ENCODE peak calls at places on chromosomes 11 and 22, in eight cellular contexts. Z, S, M, I, D, Y, L and F are unnamed samples.
A peak's percentile ranks its signal among the peaks of the same experiment; 100 is the strongest.

GRCh38 chr11:72641900-72642814 is 32.1 kb downstream of the PDE2A start:
- DNase-seq in Z (peak; percentile 40), S (peak; percentile 56), M (no peak), I (peak; percentile 51), D (no peak), Y (peak; percentile 56), L (peak; percentile 75), F (peak; percentile 12)

GRCh38 chr11:77619576-77620198 is 17.9 kb downstream of the CLNS1A start:
- DNase-seq in Z (peak; percentile 92), S (peak; percentile 58), M (peak; percentile 44), I (peak; percentile 79), D (peak; percentile 67), Y (peak; percentile 92), L (peak; percentile 80), F (peak; percentile 49)

GRCh38 chr11:90148900-90149299 is 14.4 kb downstream of the NAALAD2 start:
- DNase-seq in Z (peak; percentile 16), S (peak; percentile 10), M (no peak), I (no peak), D (no peak), Y (no peak), L (no peak), F (no peak)

GRCh38 chr11:71444811-71445210 is 3.4 kb downstream of the DHCR7 start:
- DNase-seq in Z (no peak), S (no peak), M (no peak), I (no peak), D (no peak), Y (no peak), L (no peak), F (no peak)

GRCh38 chr22:20582520-20583361 is 75.3 kb downstream of the MED15 start:
- DNase-seq in Z (no peak), S (no peak), M (no peak), I (no peak), D (no peak), Y (no peak), L (no peak), F (no peak)

GRCh38 chr11:79077684-79078379 is 363.0 kb downstream of the TENM4 start:
- DNase-seq in Z (no peak), S (no peak), M (no peak), I (no peak), D (no peak), Y (no peak), L (no peak), F (no peak)

GRCh38 chr11:20066783-20067156 is 93.5 kb downstream of the DBX1 start:
- DNase-seq in Z (no peak), S (no peak), M (peak; percentile 2), I (no peak), D (no peak), Y (peak; percentile 48), L (no peak), F (no peak)

GRCh38 chr22:42307806-42308563 is 37.5 kb upstream of the TCF20 start:
- DNase-seq in Z (no peak), S (no peak), M (no peak), I (no peak), D (no peak), Y (no peak), L (no peak), F (no peak)

GRCh38 chr11:116731097-116731761 is 41.6 kb downstream of the BUD13 start:
- DNase-seq in Z (peak; percentile 13), S (peak; percentile 35), M (no peak), I (peak; percentile 31), D (no peak), Y (peak; percentile 85), L (peak; percentile 88), F (no peak)

GRCh38 chr22:43289976-43290663 is 53.1 kb downstream of the SCUBE1 start:
- DNase-seq in Z (no peak), S (peak; percentile 54), M (no peak), I (no peak), D (no peak), Y (no peak), L (no peak), F (no peak)

GRCh38 chr11:114250993-114251796 is 45.0 kb upstream of the NNMT start:
- DNase-seq in Z (no peak), S (no peak), M (no peak), I (no peak), D (no peak), Y (peak; percentile 44), L (no peak), F (no peak)

GRCh38 chr11:43578346-43579170 is 102.0 kb upstream of the HSD17B12 start:
- DNase-seq in Z (peak; percentile 59), S (peak; percentile 90), M (no peak), I (no peak), D (no peak), Y (peak; percentile 54), L (no peak), F (no peak)

GRCh38 chr11:23288001-23288783 is 427.9 kb upstream of the CCDC179 start:
- DNase-seq in Z (peak; percentile 81), S (peak; percentile 89), M (no peak), I (no peak), D (no peak), Y (no peak), L (no peak), F (no peak)

GRCh38 chr11:79512706-79513469 is 72.1 kb upstream of the TENM4 start:
- DNase-seq in Z (no peak), S (no peak), M (no peak), I (no peak), D (no peak), Y (no peak), L (no peak), F (no peak)

GRCh38 chr11:68930991-68931855 is 27.5 kb downstream of the IGHMBP2 start:
- DNase-seq in Z (no peak), S (no peak), M (no peak), I (no peak), D (no peak), Y (no peak), L (no peak), F (no peak)
- H3K36me3 ChIP-seq in Z (peaks cover 38% of the 10 kb centered on the region), S (peaks cover 15% of the 10 kb centered on the region), M (peaks cover 24% of the 10 kb centered on the region), I (no peaks in the 10 kb centered on the region), D (peaks cover 47% of the 10 kb centered on the region), Y (peaks cover 11% of the 10 kb centered on the region), L (no peaks in the 10 kb centered on the region), F (peaks cover 3% of the 10 kb centered on the region)

GRCh38 chr11:58928691-58929090 is 10.6 kb upstream of the GLYATL1 start:
- DNase-seq in Z (no peak), S (no peak), M (no peak), I (peak; percentile 46), D (no peak), Y (peak; percentile 9), L (no peak), F (no peak)

GRCh38 chr11:58927393-58928081 is 11.8 kb upstream of the GLYATL1 start:
- DNase-seq in Z (peak; percentile 26), S (peak; percentile 19), M (no peak), I (peak; percentile 90), D (peak; percentile 29), Y (peak; percentile 99), L (peak; percentile 97), F (no peak)

GRCh38 chr11:58928082-58928574 is 11.2 kb upstream of the GLYATL1 start:
- DNase-seq in Z (no peak), S (peak; percentile 39), M (no peak), I (peak; percentile 43), D (no peak), Y (peak; percentile 59), L (peak; percentile 50), F (no peak)

GRCh38 chr11:58926251-58926650 is 13.0 kb upstream of the GLYATL1 start:
- DNase-seq in Z (peak; percentile 68), S (peak; percentile 4), M (no peak), I (peak; percentile 38), D (no peak), Y (no peak), L (no peak), F (no peak)

GRCh38 chr11:58926695-58927094 is 12.6 kb upstream of the GLYATL1 start:
- DNase-seq in Z (peak; percentile 46), S (peak; percentile 76), M (no peak), I (peak; percentile 30), D (no peak), Y (no peak), L (no peak), F (no peak)
- H2AFZ ChIP-seq in Z (no peak overlapping the region), S (no peak overlapping the region), M (no peak overlapping the region), I (no peak overlapping the region), D (no peak overlapping the region), Y (no peak overlapping the region), L (peak overlapping the region; percentile 31), F (no peak overlapping the region)

GRCh38 chr11:10041803-10042202 is 252.2 kb downstream of the SBF2 start:
- DNase-seq in Z (no peak), S (no peak), M (no peak), I (no peak), D (no peak), Y (no peak), L (no peak), F (no peak)
- TF ChIP-seq EZH2phosphoT487 in Z (no peak), S (no peak), M (no peak), I (no peak), D (no peak), Y (no peak), L (no peak), F (no peak)

GRCh38 chr11:3123316-3123715 is 41.8 kb downstream of the OSBPL5 start:
- DNase-seq in Z (no peak), S (peak; percentile 45), M (no peak), I (no peak), D (no peak), Y (no peak), L (no peak), F (no peak)

GRCh38 chr11:3124821-3125220 is 40.3 kb downstream of the OSBPL5 start:
- DNase-seq in Z (no peak), S (no peak), M (no peak), I (no peak), D (no peak), Y (no peak), L (no peak), F (no peak)

GRCh38 chr11:3122775-3123201 is 42.3 kb downstream of the OSBPL5 start:
- DNase-seq in Z (no peak), S (no peak), M (no peak), I (no peak), D (no peak), Y (no peak), L (no peak), F (no peak)

GRCh38 chr11:3121931-3122774 is 43.0 kb downstream of the OSBPL5 start:
- DNase-seq in Z (no peak), S (no peak), M (no peak), I (no peak), D (no peak), Y (no peak), L (no peak), F (no peak)

DNA sequence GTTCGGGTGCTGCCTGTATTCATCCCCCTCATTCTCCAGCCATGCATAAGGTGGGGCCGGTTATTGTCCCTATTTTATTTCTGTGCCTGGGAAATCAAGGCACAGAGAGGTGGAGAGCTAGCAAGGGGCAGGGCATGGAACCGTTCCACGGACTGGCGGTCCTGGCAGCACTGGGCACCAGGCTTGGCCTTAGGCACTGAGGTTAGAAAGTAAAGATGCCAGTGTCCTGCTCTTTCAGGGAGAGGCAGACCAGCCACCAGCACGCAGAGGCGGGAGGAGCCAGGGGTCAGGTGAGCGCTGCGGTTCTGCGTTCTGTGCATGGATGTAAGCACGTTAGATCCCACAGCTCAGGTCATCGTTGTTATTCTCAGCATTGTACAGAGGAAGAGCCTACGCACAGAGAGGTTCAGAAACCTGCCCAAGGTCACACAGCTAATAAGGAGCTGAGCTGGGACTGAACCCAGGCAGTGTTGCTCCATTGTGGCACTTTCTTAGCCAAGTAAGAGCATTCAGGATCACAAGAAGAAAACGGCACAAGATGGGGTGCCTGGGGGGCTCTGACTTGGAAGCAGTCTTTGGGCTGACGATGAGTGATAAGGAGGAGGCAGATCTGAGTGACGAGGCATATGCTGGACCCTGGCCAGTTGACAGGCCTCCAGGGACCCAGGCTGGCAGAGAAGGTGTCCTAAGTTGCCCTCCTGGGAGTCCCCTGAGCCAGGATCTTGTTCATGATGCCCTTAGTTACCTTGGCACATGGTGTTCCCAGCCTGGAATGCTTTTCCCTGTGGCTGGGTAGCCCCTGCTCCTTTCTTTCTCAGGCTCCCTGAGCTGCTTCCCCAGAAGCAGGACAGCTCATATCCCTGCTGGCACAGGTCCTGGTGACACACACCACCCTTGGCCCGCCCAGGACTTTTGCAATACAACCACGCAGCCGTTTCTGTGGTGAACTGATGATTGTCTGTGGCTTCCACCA is 41.1 kb downstream of the OSBPL5 start:
- DNase-seq in Z (peak; percentile 94), S (peak; percentile 99), M (peak; percentile 34), I (peak; percentile 42), D (no peak), Y (no peak), L (no peak), F (no peak)
- H3K36me3 ChIP-seq in Z (peaks cover 24% of the 10 kb centered on the region), S (no peaks in the 10 kb centered on the region), M (peaks cover 17% of the 10 kb centered on the region), I (no peaks in the 10 kb centered on the region), D (no peaks in the 10 kb centered on the region), Y (no peaks in the 10 kb centered on the region), L (no peaks in the 10 kb centered on the region), F (no peaks in the 10 kb centered on the region)